ENCODE peak calls at places on chromosomes 13 and 19, in six cellular contexts. One of them, this sample, is unnamed.

GRCh38 chr13:32783067-32783466 is 196.8 kb downstream of the PDS5B start:
- DNase-seq in BE2C: no peak
- DNase-seq in PC-9: no peak
- DNase-seq in ovary: no peak
- DNase-seq in H9: no peak
- DNase-seq in anterior cingulate cortex: no peak
- DNase-seq in this sample: no peak

GRCh38 chr19:50432221-50432626 is 468 bp upstream of the MYBPC2 start:
- DNase-seq in BE2C: no peak
- DNase-seq in anterior cingulate cortex: no peak
- DNase-seq in ovary: no peak
- DNase-seq in H9: no peak
- DNase-seq in PC-9: no peak
- DNase-seq in this sample: no peak

GRCh38 chr13:27455331-27455855 is 5.0 kb upstream of the MTIF3 start:
- DNase-seq in PC-9: no peak
- DNase-seq in anterior cingulate cortex: no peak
- DNase-seq in BE2C: no peak
- DNase-seq in H9: peak; percentile 47
- DNase-seq in ovary: no peak
- DNase-seq in this sample: peak; percentile 24

GRCh38 chr19:4057913-4058695 is 8.6 kb downstream of the ZBTB7A start:
- DNase-seq in anterior cingulate cortex: no peak
- DNase-seq in PC-9: peak; percentile 76
- DNase-seq in ovary: peak; percentile 93
- DNase-seq in BE2C: no peak
- DNase-seq in H9: peak; percentile 38
- DNase-seq in this sample: peak; percentile 24

GRCh38 chr19:4866595-4867424 is 657 bp downstream of the PLIN3 start:
- DNase-seq in H9: peak; percentile 59
- DNase-seq in BE2C: no peak
- DNase-seq in PC-9: no peak
- DNase-seq in ovary: peak; percentile 72
- DNase-seq in anterior cingulate cortex: no peak
- DNase-seq in this sample: peak; percentile 47

GRCh38 chr13:77537302-77537919 is 1.9 kb downstream of the SCEL start:
- DNase-seq in anterior cingulate cortex: no peak
- DNase-seq in H9: no peak
- DNase-seq in BE2C: no peak
- DNase-seq in PC-9: peak; percentile 96
- DNase-seq in ovary: no peak
- DNase-seq in this sample: no peak

GRCh38 chr13:27270594-27271520 is at the start of gene RASL11A:
- DNase-seq in BE2C: peak; percentile 86
- DNase-seq in PC-9: peak; percentile 56
- DNase-seq in ovary: peak; percentile 90
- DNase-seq in anterior cingulate cortex: peak; percentile 60
- DNase-seq in H9: peak; percentile 89
- DNase-seq in this sample: peak; percentile 75

GRCh38 chr19:45059258-45059965 is 16.9 kb downstream of the ZNF296 start:
- DNase-seq in ovary: peak; percentile 64
- DNase-seq in BE2C: peak; percentile 83
- DNase-seq in PC-9: peak; percentile 69
- DNase-seq in H9: peak; percentile 87
- DNase-seq in anterior cingulate cortex: peak; percentile 59
- DNase-seq in this sample: peak; percentile 63

GRCh38 chr13:74062933-74063332 is 71.3 kb downstream of the KLF12 start:
- DNase-seq in H9: no peak
- DNase-seq in ovary: peak; percentile 52
- DNase-seq in BE2C: no peak
- DNase-seq in PC-9: no peak
- DNase-seq in anterior cingulate cortex: no peak
- DNase-seq in this sample: peak; percentile 63

GRCh38 chr13:41502676-41503075 is 45.3 kb downstream of the RGCC start:
- DNase-seq in H9: no peak
- DNase-seq in ovary: no peak
- DNase-seq in PC-9: no peak
- DNase-seq in BE2C: no peak
- DNase-seq in anterior cingulate cortex: no peak
- DNase-seq in this sample: no peak

GRCh38 chr13:67061750-67062149 is 168.4 kb downstream of the PCDH9 start:
- DNase-seq in BE2C: no peak
- DNase-seq in H9: no peak
- DNase-seq in ovary: no peak
- DNase-seq in PC-9: no peak
- DNase-seq in anterior cingulate cortex: no peak
- DNase-seq in this sample: no peak

GRCh38 chr13:73677041-73677589 is 457.1 kb downstream of the KLF12 start:
- DNase-seq in H9: no peak
- DNase-seq in anterior cingulate cortex: no peak
- DNase-seq in PC-9: no peak
- DNase-seq in ovary: no peak
- DNase-seq in BE2C: no peak
- DNase-seq in this sample: no peak

GRCh38 chr13:26872444-26873173 is 112.0 kb upstream of the GPR12 start:
- DNase-seq in H9: peak; percentile 81
- DNase-seq in PC-9: no peak
- DNase-seq in BE2C: peak; percentile 75
- DNase-seq in anterior cingulate cortex: no peak
- DNase-seq in ovary: no peak
- DNase-seq in this sample: peak; percentile 30

GRCh38 chr19:18839465-18840287 is 7.9 kb downstream of the UPF1 start:
- DNase-seq in PC-9: no peak
- DNase-seq in anterior cingulate cortex: no peak
- DNase-seq in BE2C: no peak
- DNase-seq in H9: no peak
- DNase-seq in ovary: no peak
- DNase-seq in this sample: no peak

This sample was measured in ACHN.